ENCODE peak calls at places on chromosomes 5 and 9, in four cellular contexts. D, C, J and E are unnamed samples.

GRCh38 chr5:14332746-14333145 is 189.6 kb downstream of the TRIO start:
- DNase-seq in D (no peak), C (no peak), J (no peak), E (no peak)

GRCh38 chr5:52920929-52921328 is 68.2 kb upstream of the ITGA2 start:
- DNase-seq in D (no peak), C (peak; percentile 61), J (peak; percentile 54), E (peak; percentile 53)

GRCh38 chr5:150589791-150590601 is 50.5 kb upstream of the SYNPO start:
- DNase-seq in D (peak; percentile 62), C (peak; percentile 51), J (peak; percentile 62), E (peak; percentile 77)

GRCh38 chr9:134466869-134467616 is 140.8 kb downstream of the RXRA start:
- DNase-seq in D (no peak), C (no peak), J (no peak), E (no peak)

GRCh38 chr5:159416438-159416837 is 86.2 kb upstream of the IL12B start:
- DNase-seq in D (no peak), C (no peak), J (no peak), E (no peak)

GRCh38 chr9:137127301-137128157 is 11.4 kb upstream of the GRIN1 start:
- DNase-seq in D (no peak), C (peak; percentile 38), J (no peak), E (peak; percentile 24)

GRCh38 chr5:65880673-65881072 is 45.7 kb upstream of the ERBIN start:
- DNase-seq in D (no peak), C (no peak), J (no peak), E (no peak)

GRCh38 chr9:121636411-121636865 is 15.0 kb upstream of the DAB2IP start:
- DNase-seq in D (no peak), C (peak; percentile 51), J (peak; percentile 46), E (peak; percentile 67)

GRCh38 chr5:160516696-160517530 is 95.3 kb downstream of the PTTG1 start:
- DNase-seq in D (no peak), C (no peak), J (no peak), E (no peak)

DNA sequence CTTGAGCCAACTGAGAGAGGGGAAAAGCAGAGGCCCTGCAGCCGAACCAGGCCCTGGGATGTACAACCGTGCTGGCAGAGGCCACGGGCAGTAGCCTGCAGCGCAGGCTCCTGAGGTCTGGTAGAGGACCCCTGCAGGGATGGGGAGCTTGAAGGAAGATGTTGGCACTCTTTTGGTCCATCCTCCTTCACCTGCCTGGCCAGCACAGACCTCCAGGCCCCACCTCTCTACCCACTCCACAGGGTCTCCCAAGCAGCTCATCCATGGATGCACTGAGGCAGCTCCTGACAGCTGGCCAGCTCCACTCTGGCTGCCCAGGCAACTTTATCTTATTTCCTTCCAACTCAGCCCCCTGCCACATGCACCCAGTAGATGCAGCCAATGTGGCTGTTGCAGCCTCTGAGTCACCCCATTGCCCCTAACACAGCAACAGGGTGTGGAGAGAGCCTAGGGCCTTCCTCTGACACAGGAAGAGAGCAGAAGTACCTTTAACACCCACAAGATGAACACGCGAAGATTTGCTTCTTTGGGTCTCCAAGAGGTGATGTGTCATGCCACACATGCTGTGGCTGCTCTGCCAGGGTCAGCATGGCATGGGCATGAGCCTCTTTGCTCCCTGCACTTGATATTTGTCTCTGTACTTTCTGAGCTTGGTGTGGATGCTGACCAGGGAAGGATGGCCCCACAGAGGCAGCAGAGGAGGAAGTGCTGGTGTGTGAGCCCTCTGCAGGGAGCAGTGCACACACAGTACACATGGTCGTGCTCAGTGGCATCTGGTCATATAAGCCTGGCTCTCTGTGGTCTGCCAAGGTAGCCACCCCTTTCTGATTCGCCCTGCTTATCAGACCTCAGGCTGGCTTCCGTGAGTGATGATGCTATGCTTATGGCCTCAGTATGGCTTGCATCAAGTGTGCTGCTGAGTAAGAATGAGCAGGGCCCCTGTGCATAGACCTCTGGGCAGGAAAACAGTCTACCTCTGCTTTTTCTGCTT is 117.2 kb downstream of the NRG2 start:
- DNase-seq in D (no peak), C (no peak), J (no peak), E (no peak)
- H3K4me3 ChIP-seq in D (no peak overlapping the region), C (no peak overlapping the region), J (no peak overlapping the region), E (no peak overlapping the region)

DNA sequence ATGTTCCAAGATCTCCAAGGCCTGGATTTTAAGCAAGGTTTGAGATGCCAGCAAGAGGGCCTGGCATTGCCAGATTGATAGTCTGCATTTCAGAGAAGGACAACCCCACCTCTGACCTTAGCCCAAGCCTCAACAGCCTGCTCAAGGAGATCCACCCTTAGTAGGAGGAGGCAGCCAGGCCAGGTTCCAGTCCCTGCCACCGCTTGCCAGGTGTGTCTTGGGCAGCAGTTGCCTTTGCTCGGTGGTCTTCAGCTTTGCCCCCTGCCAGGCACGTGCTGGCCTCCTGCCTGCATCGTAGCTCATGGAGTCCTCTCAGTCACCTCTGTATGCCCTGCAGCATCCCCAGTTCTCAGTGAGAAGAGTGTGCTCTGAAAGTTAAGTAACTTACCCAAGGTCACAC is 134.2 kb downstream of the KCNIP1 start:
- DNase-seq in D (no peak), C (no peak), J (no peak), E (no peak)
- TF ChIP-seq CTCF in D (no peak), C (no peak), J (no peak), E (no peak)

GRCh38 chr9:35656841-35657326 is 935 bp downstream of the RMRP start:
- DNase-seq in D (no peak), C (no peak), J (no peak), E (no peak)
- H3K4me3 ChIP-seq in D (peak overlapping the region; percentile 86), C (peak overlapping the region; percentile 35), J (peak overlapping the region; percentile 32), E (peak overlapping the region; percentile 44)

GRCh38 chr9:124394596-124394995 is 20.6 kb downstream of the PSMB7 start:
- DNase-seq in D (no peak), C (no peak), J (no peak), E (no peak)
- TF ChIP-seq CTCF in D (no peak), C (no peak), J (peak; percentile 29), E (no peak)

DNA sequence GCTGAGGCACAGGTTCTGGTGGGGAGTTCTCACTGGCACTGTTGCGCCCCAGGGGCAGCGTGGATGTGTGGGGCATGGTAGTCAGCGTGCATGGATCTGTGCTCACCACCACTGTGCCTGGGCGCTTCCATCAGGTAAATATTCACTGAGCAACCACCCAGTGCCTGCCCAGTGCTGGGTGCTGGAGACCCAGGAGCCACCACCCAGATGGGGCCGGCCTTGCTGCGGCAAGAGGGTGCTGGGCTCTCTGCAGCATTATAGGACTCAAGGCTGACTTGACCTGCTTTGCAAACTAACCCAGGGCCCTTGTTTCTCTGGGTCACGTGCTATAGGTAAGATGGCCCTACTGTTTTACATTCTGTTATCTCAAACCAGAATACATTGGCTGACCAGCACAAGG is 60.5 kb downstream of the DAP start:
- DNase-seq in D (no peak), C (no peak), J (no peak), E (no peak)
- H3K4me3 ChIP-seq in D (no peak overlapping the region), C (no peak overlapping the region), J (no peak overlapping the region), E (no peak overlapping the region)

GRCh38 chr9:35783418-35783817 is 8.0 kb upstream of the NPR2 start:
- DNase-seq in D (no peak), C (no peak), J (no peak), E (no peak)
- TF ChIP-seq CTCF in D (no peak), C (no peak), J (no peak), E (no peak)

GRCh38 chr9:33159058-33159759 is 7.9 kb downstream of the B4GALT1 start:
- DNase-seq in D (peak; percentile 67), C (peak; percentile 74), J (peak; percentile 35), E (peak; percentile 80)

GRCh38 chr9:33162721-33163311 is 4.3 kb downstream of the B4GALT1 start:
- DNase-seq in D (peak; percentile 59), C (peak; percentile 96), J (peak; percentile 79), E (peak; percentile 94)

GRCh38 chr9:33159760-33160127 is 7.4 kb downstream of the B4GALT1 start:
- DNase-seq in D (peak; percentile 26), C (peak; percentile 90), J (peak; percentile 92), E (peak; percentile 93)

GRCh38 chr9:33161589-33162132 is 5.5 kb downstream of the B4GALT1 start:
- DNase-seq in D (no peak), C (no peak), J (no peak), E (no peak)

GRCh38 chr9:33161011-33161588 is 6.0 kb downstream of the B4GALT1 start:
- DNase-seq in D (no peak), C (peak; percentile 97), J (peak; percentile 98), E (peak; percentile 94)
- H3K4me3 ChIP-seq in D (no peak overlapping the region), C (peak overlapping the region; percentile 15), J (no peak overlapping the region), E (peak overlapping the region; percentile 27)

DNA sequence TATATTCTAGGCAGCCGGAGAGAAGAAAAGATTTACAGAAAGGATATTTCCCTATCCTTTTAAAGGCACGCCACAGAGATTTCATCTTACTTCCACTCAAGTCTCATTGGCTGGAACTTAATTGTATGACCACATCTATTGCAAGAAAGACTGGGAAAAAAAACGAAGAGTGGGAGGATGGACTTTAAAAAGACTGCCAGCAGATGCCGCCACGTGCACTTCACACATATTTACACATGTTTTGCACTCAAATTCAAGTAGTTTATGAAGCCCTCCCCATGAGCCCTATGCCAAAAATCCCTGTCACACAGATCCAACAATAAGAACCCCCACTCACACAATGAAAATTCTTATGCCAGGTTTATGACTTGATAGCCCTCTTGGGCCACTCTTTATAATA is 138.5 kb upstream of the TYRP1 start:
- DNase-seq in D (no peak), C (peak; percentile 1), J (peak; percentile 1), E (peak; percentile 37)
- TF ChIP-seq CTCF in D (no peak), C (no peak), J (peak; percentile 14), E (peak; percentile 22)